ENCODE peak calls at places on chromosomes 12 and 14, in five cellular contexts. N is body of pancreas; F is WERI-Rb-1; X is uterus; D is CD8-positive, alpha-beta T cell. K is an unnamed sample.

GRCh38 chr12:109863961-109864712 is 16.2 kb downstream of the GLTP start:
- DNase-seq in N (peak; percentile 87), F (no peak), X (no peak), D (no peak), K (no peak)

GRCh38 chr12:55955800-55956508 is 9.9 kb downstream of the PMEL start:
- DNase-seq in N (peak; percentile 31), F (peak; percentile 72), X (peak; percentile 27), D (no peak), K (peak; percentile 92)

GRCh38 chr14:21090194-21090939 is 8.1 kb downstream of the ZNF219 start:
- DNase-seq in N (peak; percentile 50), F (peak; percentile 78), X (no peak), D (no peak), K (no peak)

GRCh38 chr14:63964063-63964462 is 111.3 kb downstream of the SYNE2 start:
- DNase-seq in N (no peak), F (no peak), X (no peak), D (no peak), K (no peak)

GRCh38 chr12:28191018-28191595 is 851 bp downstream of the CCDC91 start:
- DNase-seq in N (no peak), F (no peak), X (no peak), D (no peak), K (peak; percentile 49)

GRCh38 chr12:77932216-77932615 is 101.5 kb downstream of the NAV3 start:
- DNase-seq in N (no peak), F (no peak), X (no peak), D (no peak), K (no peak)

GRCh38 chr12:69476276-69477017 is 6.3 kb downstream of the FRS2 start:
- DNase-seq in N (no peak), F (no peak), X (no peak), D (no peak), K (no peak)

GRCh38 chr14:100406505-100407131 is 83.5 kb downstream of the SLC25A47 start:
- DNase-seq in N (peak; percentile 75), F (no peak), X (no peak), D (no peak), K (no peak)

GRCh38 chr14:33842299-33842698 is 108.6 kb downstream of the EGLN3 start:
- DNase-seq in N (no peak), F (no peak), X (no peak), D (no peak), K (peak; percentile 96)

GRCh38 chr14:103118019-103118662 is 5.1 kb upstream of the TNFAIP2 start:
- DNase-seq in N (peak; percentile 50), F (no peak), X (peak; percentile 72), D (no peak), K (no peak)

GRCh38 chr12:47802312-47802711 is 17.4 kb downstream of the HDAC7 start:
- DNase-seq in N (no peak), F (no peak), X (no peak), D (no peak), K (no peak)

GRCh38 chr12:110249105-110249504 is 31.9 kb upstream of the ATP2A2 start:
- DNase-seq in N (no peak), F (peak; percentile 36), X (no peak), D (no peak), K (no peak)

GRCh38 chr12:65280306-65280705 is 1.8 kb downstream of the MSRB3 start:
- DNase-seq in N (no peak), F (no peak), X (no peak), D (no peak), K (no peak)

GRCh38 chr12:28316067-28316466 is 125.8 kb downstream of the CCDC91 start:
- DNase-seq in N (no peak), F (no peak), X (no peak), D (no peak), K (no peak)

GRCh38 chr14:100911665-100912316 is 8.3 kb upstream of the RTL1 start:
- DNase-seq in N (no peak), F (no peak), X (no peak), D (no peak), K (no peak)

GRCh38 chr12:48004941-48005749 is 869 bp upstream of the COL2A1 start:
- DNase-seq in N (no peak), F (no peak), X (no peak), D (no peak), K (no peak)

GRCh38 chr12:127670796-127671195 is 596.2 kb upstream of the TMEM132C start:
- DNase-seq in N (no peak), F (no peak), X (no peak), D (no peak), K (no peak)

GRCh38 chr14:83342590-83342989 is 1808.9 kb upstream of the SEL1L start:
- DNase-seq in N (peak; percentile 5), F (no peak), X (no peak), D (no peak), K (no peak)

GRCh38 chr12:122312926-122313325 is 46.6 kb upstream of the VPS33A start:
- DNase-seq in N (no peak), F (no peak), X (no peak), D (no peak), K (no peak)

GRCh38 chr14:100873083-100873482 is 30.4 kb downstream of the RTL1 start:
- DNase-seq in N (no peak), F (no peak), X (no peak), D (no peak), K (no peak)

GRCh38 chr12:53170245-53170644 is 10.3 kb upstream of the ZNF740 start:
- DNase-seq in N (no peak), F (no peak), X (no peak), D (no peak), K (no peak)

GRCh38 chr12:26056335-26056734 is 68.5 kb downstream of the BHLHE41 start:
- DNase-seq in N (peak; percentile 53), F (no peak), X (no peak), D (no peak), K (peak; percentile 27)

GRCh38 chr12:6691473-6691872 is 2.3 kb upstream of the ZNF384 start:
- DNase-seq in N (no peak), F (no peak), X (no peak), D (no peak), K (no peak)

GRCh38 chr12:6769003-6769389 is 2.8 kb downstream of the PTMS start:
- DNase-seq in N (peak; percentile 52), F (peak; percentile 97), X (peak; percentile 71), D (no peak), K (no peak)

DNA sequence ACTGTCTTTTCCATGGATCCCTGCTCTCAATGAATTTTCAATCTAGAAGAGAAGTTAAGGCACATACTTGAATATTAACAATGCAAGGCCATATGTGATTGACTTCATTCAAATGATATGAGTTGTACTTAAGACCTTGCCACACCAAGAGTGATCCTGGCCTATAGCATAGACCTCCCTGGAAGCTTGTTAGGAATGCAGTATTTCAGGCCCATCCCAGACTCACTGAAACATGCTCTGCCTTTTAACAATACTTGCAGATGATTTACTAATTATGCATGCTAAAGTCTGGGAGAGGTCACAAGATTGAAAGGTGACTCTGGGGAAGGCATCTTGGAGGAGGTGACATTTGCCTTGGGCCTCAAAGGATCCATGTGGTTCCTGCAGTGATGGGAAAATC is 43.2 kb downstream of the RFX4 start:
- DNase-seq in N (no peak), F (no peak), X (no peak), D (no peak), K (no peak)
- H3K27ac ChIP-seq in N (no peak overlapping the region), F (no peak overlapping the region), X (no peak overlapping the region), D (no peak overlapping the region), K (no peak overlapping the region)

DNA sequence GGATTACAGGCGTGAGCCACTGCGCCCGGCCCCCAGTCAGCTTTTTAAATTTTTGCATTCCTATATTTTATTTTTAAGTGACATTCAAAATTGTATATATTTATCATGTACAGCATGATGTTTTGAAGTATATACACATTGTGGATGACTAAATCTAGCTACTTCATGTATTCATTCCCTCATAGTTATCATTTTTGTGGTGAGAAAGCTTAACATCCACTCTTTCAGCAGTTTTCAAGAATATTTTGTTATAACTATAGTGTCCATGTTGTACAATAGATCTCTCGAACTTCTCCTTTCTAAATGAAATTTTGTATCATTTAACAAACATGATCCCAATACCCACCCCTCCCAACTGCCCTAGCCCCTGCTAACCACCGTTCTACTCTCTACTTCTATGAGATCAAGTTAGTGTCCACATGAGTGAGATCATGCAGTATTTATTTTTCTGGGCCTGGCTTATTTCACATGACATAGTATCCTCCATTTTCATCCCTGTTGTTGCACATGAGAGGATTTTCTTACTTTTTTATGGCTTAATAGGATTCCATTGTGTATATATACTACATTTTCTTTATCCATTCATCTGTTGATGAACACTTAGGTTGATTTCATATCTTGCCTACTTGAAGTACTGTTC is 8.8 kb upstream of the HEBP1 start:
- DNase-seq in N (no peak), F (no peak), X (no peak), D (no peak), K (no peak)
- H3K27ac ChIP-seq in N (no peak overlapping the region), F (no peak overlapping the region), X (no peak overlapping the region), D (no peak overlapping the region), K (no peak overlapping the region)

GRCh38 chr12:57813971-57814771 is 4.4 kb downstream of the AVIL start:
- DNase-seq in N (no peak), F (no peak), X (peak; percentile 58), D (no peak), K (no peak)

GRCh38 chr12:57816001-57816854 is 2.3 kb downstream of the AVIL start:
- DNase-seq in N (no peak), F (no peak), X (no peak), D (no peak), K (no peak)

GRCh38 chr12:57816855-57817151 is 1.7 kb downstream of the AVIL start:
- DNase-seq in N (no peak), F (peak; percentile 62), X (peak; percentile 59), D (no peak), K (no peak)

GRCh38 chr12:57815177-57816000 is 3.1 kb downstream of the AVIL start:
- DNase-seq in N (no peak), F (peak; percentile 32), X (no peak), D (no peak), K (no peak)

DNA sequence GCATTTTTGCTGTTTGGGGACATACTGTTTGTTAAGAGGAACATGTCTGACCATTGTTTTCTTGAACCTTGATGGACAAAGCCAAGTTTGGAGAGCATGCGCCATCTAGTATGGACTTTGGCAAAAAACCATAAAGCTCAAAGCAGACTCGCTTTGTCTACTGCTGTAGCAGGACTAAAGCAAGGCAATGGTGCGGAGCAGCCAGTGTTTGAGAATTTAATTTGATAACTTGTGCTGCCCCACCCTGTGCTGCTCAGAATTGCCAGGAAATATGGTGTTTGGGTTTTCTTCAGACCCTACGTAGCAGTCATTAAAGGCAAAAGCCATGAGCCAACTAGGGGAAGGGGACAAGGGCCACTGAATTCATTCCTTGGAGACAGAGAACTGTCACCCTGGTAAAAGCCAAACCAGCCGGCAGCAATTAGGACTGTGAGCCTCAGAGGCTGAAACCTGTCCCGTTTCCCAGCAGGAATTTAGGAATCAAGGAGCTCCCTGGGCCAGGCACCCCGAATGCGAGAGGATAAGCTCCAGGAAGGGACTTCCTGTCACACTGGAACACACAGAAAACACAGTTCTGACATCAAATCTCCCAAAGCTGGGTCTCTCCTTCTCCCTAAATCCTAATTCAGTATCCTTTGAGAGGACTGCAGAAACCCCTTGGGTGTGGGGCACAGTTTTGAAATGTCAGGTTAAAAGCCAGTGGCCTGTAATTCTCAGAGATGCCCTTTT is 1.1 kb downstream of the AVIL start:
- DNase-seq in N (no peak), F (no peak), X (no peak), D (no peak), K (no peak)
- H3K27ac ChIP-seq in N (no peak overlapping the region), F (peak overlapping the region; percentile 10), X (peak overlapping the region; percentile 9), D (no peak overlapping the region), K (no peak overlapping the region)

DNA sequence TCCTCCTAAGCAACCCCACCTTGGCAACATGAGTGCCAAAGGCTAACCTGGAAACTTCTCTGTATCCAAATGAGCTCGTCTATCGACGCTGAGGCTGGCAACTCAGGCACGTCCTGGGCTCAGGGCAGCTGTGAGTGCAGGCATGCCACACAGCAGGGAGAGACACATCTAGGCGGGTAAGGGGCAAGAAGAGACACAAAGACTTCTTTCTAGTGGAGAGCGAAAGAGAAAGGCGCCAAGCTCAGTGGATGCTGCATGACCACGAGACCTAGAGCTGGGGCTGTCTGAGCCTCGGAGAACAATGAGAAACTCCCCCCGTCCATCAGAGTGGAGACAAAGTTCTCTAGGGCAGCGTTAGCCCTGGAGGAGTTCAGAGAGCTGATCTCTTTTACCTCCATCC is 170.4 kb downstream of the CALM1 start:
- DNase-seq in N (no peak), F (no peak), X (no peak), D (no peak), K (no peak)
- H3K27ac ChIP-seq in N (no peak overlapping the region), F (no peak overlapping the region), X (no peak overlapping the region), D (no peak overlapping the region), K (no peak overlapping the region)

K was measured in foreskin keratinocyte.